ENCODE peak calls at places on chromosomes 7 and 10, in nine cellular contexts. One of them, this sample, is unnamed.

GRCh38 chr10:97540669-97541500 is 31.7 kb upstream of the ANKRD2 start:
- DNase-seq in astrocyte: peak
- DNase-seq in CD8-positive, alpha-beta T cell: no peak
- DNase-seq in AG04450: no peak
- DNase-seq in cardiac fibroblast: peak
- DNase-seq in AG09319: no peak
- DNase-seq in brain microvascular endothelial cell: no peak
- DNase-seq in A673: no peak
- DNase-seq in OCI-LY7: no peak
- DNase-seq in this sample: no peak

GRCh38 chr7:35313575-35313974 is 59.7 kb upstream of the TBX20 start:
- DNase-seq in astrocyte: no peak
- DNase-seq in CD8-positive, alpha-beta T cell: no peak
- DNase-seq in AG04450: no peak
- DNase-seq in cardiac fibroblast: no peak
- DNase-seq in AG09319: no peak
- DNase-seq in brain microvascular endothelial cell: no peak
- DNase-seq in A673: no peak
- DNase-seq in OCI-LY7: no peak
- DNase-seq in this sample: no peak

GRCh38 chr7:122299935-122300606 is 4.5 kb downstream of the FEZF1 start:
- DNase-seq in astrocyte: no peak
- DNase-seq in CD8-positive, alpha-beta T cell: no peak
- DNase-seq in AG04450: no peak
- DNase-seq in cardiac fibroblast: no peak
- DNase-seq in AG09319: no peak
- DNase-seq in brain microvascular endothelial cell: no peak
- DNase-seq in A673: peak
- DNase-seq in OCI-LY7: no peak
- DNase-seq in this sample: no peak

GRCh38 chr7:140512317-140513000 is 33.2 kb upstream of the MKRN1 start:
- DNase-seq in astrocyte: no peak
- DNase-seq in CD8-positive, alpha-beta T cell: no peak
- DNase-seq in AG04450: no peak
- DNase-seq in cardiac fibroblast: peak
- DNase-seq in AG09319: no peak
- DNase-seq in brain microvascular endothelial cell: no peak
- DNase-seq in A673: no peak
- DNase-seq in OCI-LY7: no peak
- DNase-seq in this sample: no peak

GRCh38 chr7:43318188-43318587 is 205.7 kb downstream of the HECW1 start:
- DNase-seq in astrocyte: no peak
- DNase-seq in CD8-positive, alpha-beta T cell: no peak
- DNase-seq in AG04450: no peak
- DNase-seq in cardiac fibroblast: peak
- DNase-seq in AG09319: no peak
- DNase-seq in brain microvascular endothelial cell: no peak
- DNase-seq in A673: no peak
- DNase-seq in OCI-LY7: no peak
- DNase-seq in this sample: no peak

GRCh38 chr10:50576245-50576815 is 47.4 kb downstream of the SGMS1 start:
- DNase-seq in astrocyte: no peak
- DNase-seq in CD8-positive, alpha-beta T cell: no peak
- DNase-seq in AG04450: no peak
- DNase-seq in cardiac fibroblast: peak
- DNase-seq in AG09319: no peak
- DNase-seq in brain microvascular endothelial cell: peak
- DNase-seq in A673: peak
- DNase-seq in OCI-LY7: no peak
- DNase-seq in this sample: no peak

GRCh38 chr7:132865766-132866531 is 215.9 kb downstream of the CHCHD3 start:
- DNase-seq in astrocyte: peak
- DNase-seq in CD8-positive, alpha-beta T cell: no peak
- DNase-seq in AG04450: no peak
- DNase-seq in cardiac fibroblast: peak
- DNase-seq in AG09319: peak
- DNase-seq in brain microvascular endothelial cell: peak
- DNase-seq in A673: no peak
- DNase-seq in OCI-LY7: no peak
- DNase-seq in this sample: no peak

GRCh38 chr10:68492118-68492517 is 20.3 kb upstream of the DNA2 start:
- DNase-seq in astrocyte: no peak
- DNase-seq in CD8-positive, alpha-beta T cell: no peak
- DNase-seq in AG04450: no peak
- DNase-seq in cardiac fibroblast: peak
- DNase-seq in AG09319: no peak
- DNase-seq in brain microvascular endothelial cell: no peak
- DNase-seq in A673: no peak
- DNase-seq in OCI-LY7: no peak
- DNase-seq in this sample: no peak

GRCh38 chr7:157271991-157272324 is 64.8 kb upstream of the DNAJB6 start:
- DNase-seq in astrocyte: peak
- DNase-seq in CD8-positive, alpha-beta T cell: no peak
- DNase-seq in AG04450: peak
- DNase-seq in cardiac fibroblast: peak
- DNase-seq in AG09319: peak
- DNase-seq in brain microvascular endothelial cell: peak
- DNase-seq in A673: no peak
- DNase-seq in OCI-LY7: no peak
- DNase-seq in this sample: peak

GRCh38 chr7:36109013-36109627 is 43.9 kb upstream of the EEPD1 start:
- DNase-seq in astrocyte: no peak
- DNase-seq in CD8-positive, alpha-beta T cell: no peak
- DNase-seq in AG04450: no peak
- DNase-seq in cardiac fibroblast: no peak
- DNase-seq in AG09319: no peak
- DNase-seq in brain microvascular endothelial cell: no peak
- DNase-seq in A673: no peak
- DNase-seq in OCI-LY7: no peak
- DNase-seq in this sample: no peak

GRCh38 chr7:151558575-151558974 is 38.9 kb upstream of the RHEB start:
- DNase-seq in astrocyte: peak
- DNase-seq in CD8-positive, alpha-beta T cell: no peak
- DNase-seq in AG04450: peak
- DNase-seq in cardiac fibroblast: peak
- DNase-seq in AG09319: no peak
- DNase-seq in brain microvascular endothelial cell: peak
- DNase-seq in A673: no peak
- DNase-seq in OCI-LY7: no peak
- DNase-seq in this sample: no peak

GRCh38 chr10:103719036-103719435 is 136.3 kb downstream of the SH3PXD2A start:
- DNase-seq in astrocyte: no peak
- DNase-seq in CD8-positive, alpha-beta T cell: no peak
- DNase-seq in AG04450: no peak
- DNase-seq in cardiac fibroblast: no peak
- DNase-seq in AG09319: no peak
- DNase-seq in brain microvascular endothelial cell: no peak
- DNase-seq in A673: no peak
- DNase-seq in OCI-LY7: no peak
- DNase-seq in this sample: no peak
- TF ChIP-seq CTCF in astrocyte: no peak
- TF ChIP-seq CTCF in CD8-positive, alpha-beta T cell: no peak
- TF ChIP-seq CTCF in AG04450: no peak
- TF ChIP-seq CTCF in cardiac fibroblast: no peak
- TF ChIP-seq CTCF in AG09319: no peak
- TF ChIP-seq CTCF in brain microvascular endothelial cell: no peak
- TF ChIP-seq CTCF in A673: no peak
- TF ChIP-seq CTCF in OCI-LY7: no peak
- TF ChIP-seq CTCF in this sample: no peak

DNA sequence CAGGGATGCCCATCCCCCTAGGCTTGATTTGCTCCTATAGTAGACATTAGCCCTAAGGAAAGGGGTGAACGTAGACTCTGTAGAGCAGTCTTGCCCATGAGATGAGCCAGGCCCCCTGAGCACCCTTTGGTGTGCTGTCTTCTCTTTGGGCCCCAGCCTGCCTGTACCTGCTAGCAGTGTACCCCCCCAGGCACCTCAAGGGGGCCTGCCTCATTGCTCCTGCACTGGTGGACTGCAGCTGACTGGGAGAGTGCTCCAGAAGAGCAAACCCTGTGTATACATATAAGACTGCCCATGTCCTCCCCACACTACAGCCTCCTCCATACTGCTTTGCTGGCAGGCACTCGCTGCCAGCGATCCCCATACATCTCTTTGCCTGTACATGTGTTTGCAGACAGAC is 206.7 kb downstream of the PCDH15 start:
- DNase-seq in astrocyte: no peak
- DNase-seq in CD8-positive, alpha-beta T cell: no peak
- DNase-seq in AG04450: no peak
- DNase-seq in cardiac fibroblast: no peak
- DNase-seq in AG09319: no peak
- DNase-seq in brain microvascular endothelial cell: no peak
- DNase-seq in A673: no peak
- DNase-seq in OCI-LY7: no peak
- DNase-seq in this sample: no peak
- TF ChIP-seq CTCF in astrocyte: no peak
- TF ChIP-seq CTCF in CD8-positive, alpha-beta T cell: no peak
- TF ChIP-seq CTCF in AG04450: no peak
- TF ChIP-seq CTCF in cardiac fibroblast: no peak
- TF ChIP-seq CTCF in AG09319: no peak
- TF ChIP-seq CTCF in brain microvascular endothelial cell: no peak
- TF ChIP-seq CTCF in A673: no peak
- TF ChIP-seq CTCF in OCI-LY7: no peak
- TF ChIP-seq CTCF in this sample: no peak

GRCh38 chr10:9685596-9685995 is 1332.1 kb upstream of the CELF2 start:
- DNase-seq in astrocyte: no peak
- DNase-seq in CD8-positive, alpha-beta T cell: no peak
- DNase-seq in AG04450: no peak
- DNase-seq in cardiac fibroblast: no peak
- DNase-seq in AG09319: no peak
- DNase-seq in brain microvascular endothelial cell: no peak
- DNase-seq in A673: no peak
- DNase-seq in OCI-LY7: no peak
- DNase-seq in this sample: no peak

GRCh38 chr10:9684186-9684585 is 1333.5 kb upstream of the CELF2 start:
- DNase-seq in astrocyte: no peak
- DNase-seq in CD8-positive, alpha-beta T cell: no peak
- DNase-seq in AG04450: no peak
- DNase-seq in cardiac fibroblast: no peak
- DNase-seq in AG09319: no peak
- DNase-seq in brain microvascular endothelial cell: no peak
- DNase-seq in A673: no peak
- DNase-seq in OCI-LY7: no peak
- DNase-seq in this sample: no peak

GRCh38 chr10:9682812-9683211 is 1334.9 kb upstream of the CELF2 start:
- DNase-seq in astrocyte: no peak
- DNase-seq in CD8-positive, alpha-beta T cell: no peak
- DNase-seq in AG04450: no peak
- DNase-seq in cardiac fibroblast: no peak
- DNase-seq in AG09319: no peak
- DNase-seq in brain microvascular endothelial cell: no peak
- DNase-seq in A673: no peak
- DNase-seq in OCI-LY7: no peak
- DNase-seq in this sample: no peak

DNA sequence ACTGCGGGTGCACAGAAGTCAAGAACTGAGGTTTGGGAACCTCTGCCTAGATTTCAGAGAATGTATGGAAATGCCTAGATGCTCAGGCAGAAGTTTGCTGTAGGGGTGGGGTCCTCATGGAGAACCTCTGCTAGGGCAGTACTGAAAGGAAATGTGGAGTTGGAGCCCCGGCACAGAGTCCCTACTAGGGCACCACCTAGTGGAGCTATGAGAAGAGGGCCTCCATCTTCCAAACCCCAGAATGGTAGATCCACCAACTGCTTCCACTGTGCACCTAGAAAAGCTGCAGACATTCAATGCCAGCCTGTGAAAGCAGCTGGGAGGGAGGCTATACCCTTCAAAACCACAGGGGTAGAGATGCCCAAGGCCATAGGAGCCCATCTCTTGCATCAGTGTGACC is 1336.0 kb upstream of the CELF2 start:
- DNase-seq in astrocyte: no peak
- DNase-seq in CD8-positive, alpha-beta T cell: no peak
- DNase-seq in AG04450: no peak
- DNase-seq in cardiac fibroblast: no peak
- DNase-seq in AG09319: no peak
- DNase-seq in brain microvascular endothelial cell: no peak
- DNase-seq in A673: peak
- DNase-seq in OCI-LY7: peak
- DNase-seq in this sample: no peak
- TF ChIP-seq CTCF in astrocyte: no peak
- TF ChIP-seq CTCF in CD8-positive, alpha-beta T cell: no peak
- TF ChIP-seq CTCF in AG04450: no peak
- TF ChIP-seq CTCF in cardiac fibroblast: peak
- TF ChIP-seq CTCF in AG09319: no peak
- TF ChIP-seq CTCF in brain microvascular endothelial cell: peak
- TF ChIP-seq CTCF in A673: no peak
- TF ChIP-seq CTCF in OCI-LY7: peak
- TF ChIP-seq CTCF in this sample: no peak

GRCh38 chr10:126595160-126595559 is 75.3 kb downstream of the C10orf90 start:
- DNase-seq in astrocyte: no peak
- DNase-seq in CD8-positive, alpha-beta T cell: no peak
- DNase-seq in AG04450: no peak
- DNase-seq in cardiac fibroblast: no peak
- DNase-seq in AG09319: no peak
- DNase-seq in brain microvascular endothelial cell: no peak
- DNase-seq in A673: no peak
- DNase-seq in OCI-LY7: no peak
- DNase-seq in this sample: no peak

GRCh38 chr10:126597206-126597605 is 73.3 kb downstream of the C10orf90 start:
- DNase-seq in astrocyte: peak
- DNase-seq in CD8-positive, alpha-beta T cell: no peak
- DNase-seq in AG04450: no peak
- DNase-seq in cardiac fibroblast: no peak
- DNase-seq in AG09319: no peak
- DNase-seq in brain microvascular endothelial cell: no peak
- DNase-seq in A673: peak
- DNase-seq in OCI-LY7: no peak
- DNase-seq in this sample: no peak

GRCh38 chr10:126599949-126600627 is 70.4 kb downstream of the C10orf90 start:
- DNase-seq in astrocyte: no peak
- DNase-seq in CD8-positive, alpha-beta T cell: no peak
- DNase-seq in AG04450: no peak
- DNase-seq in cardiac fibroblast: no peak
- DNase-seq in AG09319: no peak
- DNase-seq in brain microvascular endothelial cell: no peak
- DNase-seq in A673: no peak
- DNase-seq in OCI-LY7: no peak
- DNase-seq in this sample: no peak

GRCh38 chr10:126596472-126597016 is 73.9 kb downstream of the C10orf90 start:
- DNase-seq in astrocyte: no peak
- DNase-seq in CD8-positive, alpha-beta T cell: no peak
- DNase-seq in AG04450: no peak
- DNase-seq in cardiac fibroblast: no peak
- DNase-seq in AG09319: no peak
- DNase-seq in brain microvascular endothelial cell: no peak
- DNase-seq in A673: no peak
- DNase-seq in OCI-LY7: no peak
- DNase-seq in this sample: no peak

DNA sequence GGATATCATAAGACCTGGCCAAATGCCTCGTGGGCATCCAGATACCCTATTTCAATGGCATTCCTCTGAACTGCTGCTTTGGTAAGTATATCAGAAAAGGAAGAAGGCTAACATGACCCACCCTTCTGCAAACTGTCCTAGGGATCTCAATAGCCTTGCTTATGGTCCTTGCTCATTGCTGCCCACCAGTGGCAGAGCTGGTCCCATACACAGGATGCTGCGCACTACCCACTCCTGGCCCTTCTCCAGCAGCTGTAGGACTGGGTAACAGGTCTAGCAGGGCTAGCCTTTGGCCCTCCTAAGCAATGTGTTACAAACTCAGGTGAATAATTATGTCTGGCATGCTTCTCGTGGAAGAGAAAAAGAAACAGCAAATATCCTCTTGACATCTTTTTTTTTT is 72.5 kb downstream of the C10orf90 start:
- DNase-seq in astrocyte: no peak
- DNase-seq in CD8-positive, alpha-beta T cell: no peak
- DNase-seq in AG04450: no peak
- DNase-seq in cardiac fibroblast: peak
- DNase-seq in AG09319: no peak
- DNase-seq in brain microvascular endothelial cell: peak
- DNase-seq in A673: peak
- DNase-seq in OCI-LY7: peak
- DNase-seq in this sample: peak
- TF ChIP-seq CTCF in astrocyte: peak
- TF ChIP-seq CTCF in CD8-positive, alpha-beta T cell: no peak
- TF ChIP-seq CTCF in AG04450: peak
- TF ChIP-seq CTCF in cardiac fibroblast: peak
- TF ChIP-seq CTCF in AG09319: peak
- TF ChIP-seq CTCF in brain microvascular endothelial cell: peak
- TF ChIP-seq CTCF in A673: peak
- TF ChIP-seq CTCF in OCI-LY7: peak
- TF ChIP-seq CTCF in this sample: peak